ENCODE peak calls at places on chromosome 2, in nine cellular contexts. L is keratinocyte, C is breast epithelium, E is Panc1, Q is left ventricle myocardium inferior, H is IMR-90, O is mucosa of descending colon, I is fibroblast of mammary gland, P is heart right ventricle. N is an unnamed sample.

GRCh38 chr2:158266106-158266505 is 164.4 kb downstream of the UPP2 start:
- DNase-seq in L (no peak), C (no peak), O (no peak), P (no peak), E (no peak), H (no peak), I (no peak), Q (no peak), N (no peak)

GRCh38 chr2:1784986-1785617 is 40.8 kb upstream of the PXDN start:
- DNase-seq in P (no peak), H (no peak), L (no peak), C (no peak), I (no peak), Q (no peak), O (no peak), E (no peak), N (no peak)

GRCh38 chr2:16626497-16626896 is 39.1 kb downstream of the CYRIA start:
- DNase-seq in L (no peak), P (no peak), O (no peak), Q (no peak), C (no peak), I (peak; percentile 82), H (peak; percentile 81), E (no peak), N (peak; percentile 64)

GRCh38 chr2:235807347-235807746 is 313.5 kb downstream of the AGAP1 start:
- DNase-seq in O (no peak), P (no peak), I (no peak), Q (no peak), C (no peak), E (no peak), L (no peak), H (no peak), N (no peak)

GRCh38 chr2:10913501-10914271 is 2.0 kb downstream of the KCNF1 start:
- DNase-seq in O (no peak), P (no peak), E (no peak), I (no peak), H (no peak), Q (no peak), C (peak; percentile 47), L (no peak), N (no peak)

GRCh38 chr2:55047677-55048299 is 2.5 kb downstream of the RTN4 start:
- DNase-seq in Q (no peak), H (peak; percentile 39), C (no peak), E (no peak), P (peak; percentile 19), O (peak; percentile 35), I (peak; percentile 53), L (no peak), N (peak; percentile 67)

GRCh38 chr2:241890524-241891235 is 21.2 kb downstream of the RTP5 start:
- DNase-seq in C (peak; percentile 85), P (no peak), I (no peak), H (no peak), O (peak; percentile 44), Q (no peak), L (no peak), E (no peak), N (no peak)

GRCh38 chr2:27308359-27308875 is at the start of gene UCN:
- DNase-seq in I (peak; percentile 36), L (no peak), C (peak; percentile 57), H (peak; percentile 34), P (peak; percentile 59), E (no peak), Q (no peak), O (peak; percentile 30), N (peak; percentile 55)

GRCh38 chr2:235614900-235615712 is 121.3 kb downstream of the AGAP1 start:
- DNase-seq in H (peak; percentile 85), P (peak; percentile 64), Q (peak; percentile 66), E (no peak), C (no peak), L (no peak), I (peak; percentile 85), O (peak; percentile 49), N (peak; percentile 94)

GRCh38 chr2:20314562-20315521 is 35.8 kb downstream of the PUM2 start:
- DNase-seq in P (no peak), E (no peak), I (peak; percentile 57), O (no peak), Q (no peak), L (no peak), H (peak; percentile 51), C (no peak), N (peak; percentile 32)

GRCh38 chr2:220011859-220012258 is 384.4 kb downstream of the SLC4A3 start:
- DNase-seq in C (no peak), E (no peak), I (no peak), H (no peak), L (no peak), P (no peak), Q (no peak), O (no peak), N (no peak)

GRCh38 chr2:101330253-101330921 is 21.9 kb upstream of the RNF149 start:
- DNase-seq in Q (peak; percentile 65), C (no peak), O (peak; percentile 81), H (no peak), I (no peak), L (no peak), E (no peak), P (peak; percentile 50), N (peak; percentile 35)

GRCh38 chr2:198054299-198054698 is 249.9 kb downstream of the PLCL1 start:
- DNase-seq in Q (peak; percentile 20), C (no peak), L (no peak), H (peak; percentile 37), I (peak; percentile 52), P (no peak), O (peak; percentile 18), E (no peak), N (peak; percentile 48)

GRCh38 chr2:15456343-15456742 is 104.8 kb downstream of the NBAS start:
- DNase-seq in L (no peak), E (no peak), H (no peak), Q (no peak), P (no peak), I (no peak), O (no peak), C (no peak), N (no peak)

GRCh38 chr2:15460112-15460620 is 101.0 kb downstream of the NBAS start:
- DNase-seq in O (no peak), Q (no peak), P (no peak), E (no peak), L (no peak), C (no peak), H (no peak), I (no peak), N (no peak)

GRCh38 chr2:15458277-15458676 is 102.9 kb downstream of the NBAS start:
- DNase-seq in P (no peak), O (no peak), Q (no peak), E (no peak), H (no peak), I (no peak), L (no peak), C (no peak), N (no peak)

DNA sequence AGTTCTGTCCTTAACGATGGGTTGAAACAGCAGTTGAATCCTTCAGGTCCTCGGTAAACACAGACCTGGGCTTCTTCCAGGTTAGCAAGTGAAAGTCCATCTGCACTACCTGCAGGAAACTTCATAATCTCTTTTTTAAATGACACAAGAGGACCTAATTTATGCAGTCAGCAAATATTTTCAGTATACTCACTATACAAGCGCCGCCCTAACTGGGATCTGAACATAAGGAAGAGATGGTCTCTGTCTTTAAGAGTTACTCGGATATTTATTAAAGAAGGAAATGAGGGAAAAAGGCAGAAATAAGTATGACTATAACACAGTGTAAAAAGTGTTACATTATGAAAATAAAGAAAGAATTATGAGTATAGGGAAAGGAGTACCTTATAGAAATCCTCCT is 103.3 kb downstream of the NBAS start:
- DNase-seq in H (no peak), I (no peak), L (no peak), Q (no peak), O (no peak), E (no peak), C (no peak), P (no peak), N (no peak)
- H3K4me3 ChIP-seq in H (no peak overlapping the region), I (no peak overlapping the region), L (no peak overlapping the region), Q (no peak overlapping the region), O (no peak overlapping the region), E (no peak overlapping the region), C (no peak overlapping the region), P (no peak overlapping the region), N (no peak overlapping the region)

DNA sequence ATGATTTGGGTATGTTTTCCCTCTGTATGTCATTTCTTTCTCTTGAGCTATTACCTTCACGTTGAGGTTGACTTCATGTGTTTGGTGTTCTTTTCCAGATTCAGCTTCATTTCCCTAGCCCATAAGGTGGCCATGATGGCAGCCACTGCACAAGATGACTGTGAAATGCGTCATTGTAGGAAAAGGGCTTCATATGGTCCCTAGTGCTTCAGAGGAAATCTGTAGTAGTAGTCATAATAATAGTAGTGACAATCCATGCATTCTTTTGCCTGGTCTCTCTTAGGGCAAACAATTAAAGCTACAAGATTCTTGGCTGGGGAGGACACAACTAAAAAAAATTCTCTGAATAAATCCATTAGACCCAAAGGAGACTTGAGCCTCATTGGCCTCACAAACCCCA is 28.4 kb downstream of the AOX1 start:
- DNase-seq in E (no peak), I (no peak), P (no peak), O (no peak), C (no peak), H (no peak), Q (no peak), L (no peak), N (no peak)
- TF ChIP-seq CTCF in E (no peak), I (no peak), P (no peak), O (no peak), C (no peak), H (no peak), Q (no peak), L (no peak), N (no peak)

GRCh38 chr2:108630567-108631405 is 88.5 kb upstream of the RANBP2 start:
- DNase-seq in I (peak; percentile 50), E (no peak), O (no peak), Q (no peak), C (no peak), L (no peak), H (peak; percentile 51), P (no peak), N (no peak)
- H3K4me3 ChIP-seq in I (no peak overlapping the region), E (no peak overlapping the region), O (no peak overlapping the region), Q (no peak overlapping the region), C (no peak overlapping the region), L (no peak overlapping the region), H (no peak overlapping the region), P (no peak overlapping the region), N (no peak overlapping the region)

GRCh38 chr2:50694798-50695197 is 337.1 kb downstream of the NRXN1 start:
- DNase-seq in H (no peak), C (no peak), L (no peak), I (no peak), P (no peak), Q (no peak), O (no peak), E (no peak), N (no peak)

GRCh38 chr2:50691518-50691917 is 340.4 kb downstream of the NRXN1 start:
- DNase-seq in L (no peak), O (no peak), P (no peak), E (no peak), C (no peak), I (no peak), Q (no peak), H (no peak), N (no peak)

GRCh38 chr2:50687327-50687726 is 344.6 kb downstream of the NRXN1 start:
- DNase-seq in Q (no peak), P (no peak), H (peak; percentile 3), I (no peak), O (no peak), E (no peak), C (no peak), L (no peak), N (no peak)

DNA sequence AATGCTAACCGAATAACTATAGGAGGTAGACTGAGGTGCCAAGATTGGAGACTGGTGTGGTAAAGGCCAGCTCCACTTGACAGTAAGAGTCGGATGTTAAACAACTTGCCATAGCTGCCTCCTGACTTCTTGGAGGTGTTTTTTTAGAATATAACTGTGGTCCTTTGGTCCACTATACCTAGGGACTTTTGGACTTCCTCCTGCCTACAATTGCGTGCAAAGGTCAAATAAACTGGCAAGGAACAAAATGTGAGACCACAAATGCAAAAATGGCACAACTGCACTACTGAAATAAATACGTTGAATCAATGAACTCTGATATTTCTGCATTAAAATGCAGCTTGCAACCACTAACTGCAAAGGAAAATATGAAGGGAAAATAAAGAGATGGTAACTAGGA is 338.6 kb downstream of the NRXN1 start:
- DNase-seq in C (no peak), L (no peak), Q (no peak), I (no peak), P (no peak), E (no peak), O (no peak), H (no peak), N (no peak)
- TF ChIP-seq CTCF in C (no peak), L (no peak), Q (no peak), I (no peak), P (no peak), E (no peak), O (no peak), H (no peak), N (no peak)

N was measured in fibroblast of pulmonary artery.